ENCODE peak calls at places on chromosomes 12 and 14, in ten cellular contexts. M is body of pancreas, H is cardiac muscle cell, J is lung, R is left ventricle myocardium inferior, S is pancreas, W is IMR-90, B is esophagus squamous epithelium, N is BE2C, L is K562. F is an unnamed sample. For H3K4me1, the result is how much of the 10 kb centered on the place peaks cover.

GRCh38 chr14:72611506-72611905 is 282.4 kb downstream of the DPF3 start:
- DNase-seq in M (no peak), H (no peak), J (no peak), R (no peak), S (no peak), W (no peak), B (no peak), N (no peak), L (no peak), F (no peak)

GRCh38 chr14:70269582-70269981 is 80.8 kb upstream of the SLC8A3 start:
- DNase-seq in M (no peak), H (no peak), J (no peak), R (no peak), S (no peak), W (no peak), B (no peak), N (no peak), L (no peak), F (no peak)

GRCh38 chr12:15701212-15701611 is 88.0 kb downstream of the EPS8 start:
- DNase-seq in M (no peak), H (no peak), J (no peak), R (no peak), S (no peak), W (peak), B (no peak), N (no peak), L (no peak), F (no peak)

GRCh38 chr12:75177997-75178396 is 31.6 kb downstream of the KCNC2 start:
- DNase-seq in M (no peak), H (no peak), J (no peak), R (no peak), S (no peak), W (peak), B (no peak), N (no peak), L (no peak), F (peak)

GRCh38 chr14:21258194-21258888 is 10.9 kb downstream of the HNRNPC start:
- DNase-seq in M (no peak), H (no peak), J (no peak), R (no peak), S (no peak), W (no peak), B (no peak), N (no peak), L (no peak), F (no peak)

GRCh38 chr12:91633734-91634357 is 451.2 kb upstream of the DCN start:
- DNase-seq in M (no peak), H (no peak), J (no peak), R (no peak), S (no peak), W (no peak), B (no peak), N (no peak), L (peak), F (no peak)

GRCh38 chr12:43882578-43883178 is 46.8 kb downstream of the TMEM117 start:
- DNase-seq in M (no peak), H (peak), J (no peak), R (no peak), S (peak), W (peak), B (no peak), N (peak), L (peak), F (no peak)

GRCh38 chr12:32134144-32134888 is 27.7 kb downstream of the BICD1 start:
- DNase-seq in M (no peak), H (no peak), J (no peak), R (no peak), S (no peak), W (peak), B (no peak), N (peak), L (no peak), F (no peak)

GRCh38 chr12:56723889-56724659 is 1.0 kb downstream of the NACA start:
- DNase-seq in M (peak), H (peak), J (peak), R (peak), S (peak), W (peak), B (no peak), N (peak), L (peak), F (no peak)

GRCh38 chr14:37279818-37280217 is 82.1 kb downstream of the MIPOL1 start:
- DNase-seq in M (no peak), H (no peak), J (no peak), R (no peak), S (no peak), W (no peak), B (no peak), N (no peak), L (no peak), F (no peak)

GRCh38 chr12:6096527-6096926 is 27.9 kb downstream of the VWF start:
- DNase-seq in M (no peak), H (no peak), J (no peak), R (no peak), S (no peak), W (no peak), B (no peak), N (no peak), L (no peak), F (no peak)

GRCh38 chr12:1855241-1855640 is 34.9 kb downstream of the LRTM2 start:
- DNase-seq in M (no peak), H (no peak), J (no peak), R (no peak), S (no peak), W (peak), B (no peak), N (no peak), L (no peak), F (no peak)

GRCh38 chr12:76085159-76085868 is 829 bp upstream of the NAP1L1 start:
- DNase-seq in M (no peak), H (peak), J (no peak), R (no peak), S (no peak), W (peak), B (no peak), N (no peak), L (peak), F (peak)

GRCh38 chr14:53356361-53357150 is 203.4 kb upstream of the DDHD1 start:
- DNase-seq in M (no peak), H (no peak), J (no peak), R (no peak), S (no peak), W (peak), B (no peak), N (no peak), L (no peak), F (no peak)

GRCh38 chr14:51209457-51209856 is 30.6 kb upstream of the TMX1 start:
- DNase-seq in M (no peak), H (no peak), J (no peak), R (no peak), S (no peak), W (no peak), B (no peak), N (peak), L (no peak), F (no peak)

GRCh38 chr12:28489256-28489655 is 299.0 kb downstream of the CCDC91 start:
- DNase-seq in M (no peak), H (no peak), J (no peak), R (no peak), S (no peak), W (peak), B (no peak), N (no peak), L (no peak), F (no peak)

GRCh38 chr12:11822071-11822818 is 172.8 kb downstream of the ETV6 start:
- DNase-seq in M (peak), H (no peak), J (no peak), R (no peak), S (no peak), W (peak), B (no peak), N (no peak), L (no peak), F (no peak)

GRCh38 chr12:104687823-104688573 is 231.2 kb downstream of the CHST11 start:
- DNase-seq in M (no peak), H (no peak), J (no peak), R (no peak), S (no peak), W (no peak), B (no peak), N (no peak), L (no peak), F (no peak)

GRCh38 chr14:72049462-72049861 is 117.2 kb downstream of the RGS6 start:
- DNase-seq in M (no peak), H (no peak), J (no peak), R (no peak), S (no peak), W (no peak), B (no peak), N (no peak), L (no peak), F (no peak)

GRCh38 chr14:100076630-100077029 is 11.4 kb downstream of the EVL start:
- DNase-seq in M (no peak), H (no peak), J (no peak), R (peak), S (no peak), W (peak), B (no peak), N (no peak), L (peak), F (peak)

GRCh38 chr14:96805906-96806305 is 8.7 kb downstream of the VRK1 start:
- DNase-seq in M (no peak), H (no peak), J (no peak), R (peak), S (no peak), W (no peak), B (no peak), N (no peak), L (no peak), F (no peak)

GRCh38 chr12:42987216-42987631 is 397.7 kb upstream of the PRICKLE1 start:
- DNase-seq in M (no peak), H (no peak), J (no peak), R (no peak), S (no peak), W (no peak), B (no peak), N (peak), L (no peak), F (no peak)

GRCh38 chr14:55336161-55336560 is 64.9 kb downstream of the FBXO34 start:
- DNase-seq in M (no peak), H (no peak), J (no peak), R (no peak), S (no peak), W (no peak), B (no peak), N (no peak), L (no peak), F (no peak)

GRCh38 chr14:55336691-55337090 is 65.5 kb downstream of the FBXO34 start:
- DNase-seq in M (no peak), H (no peak), J (no peak), R (no peak), S (no peak), W (no peak), B (no peak), N (no peak), L (no peak), F (no peak)

GRCh38 chr14:55332654-55333570 is 61.7 kb downstream of the FBXO34 start:
- DNase-seq in M (no peak), H (no peak), J (no peak), R (no peak), S (no peak), W (peak), B (no peak), N (no peak), L (peak), F (no peak)

GRCh38 chr14:55329999-55330710 is 58.9 kb downstream of the FBXO34 start:
- DNase-seq in M (no peak), H (no peak), J (no peak), R (no peak), S (no peak), W (peak), B (no peak), N (no peak), L (no peak), F (peak)

GRCh38 chr14:55333785-55334485 is 62.7 kb downstream of the FBXO34 start:
- DNase-seq in M (no peak), H (no peak), J (no peak), R (no peak), S (no peak), W (peak), B (no peak), N (no peak), L (no peak), F (no peak)
- H3K4me1 ChIP-seq in M (under half), H (under half), J (under half), R (half or more), S (under half), W (under half), B (half or more), N (under half), L (under half), F (under half)

DNA sequence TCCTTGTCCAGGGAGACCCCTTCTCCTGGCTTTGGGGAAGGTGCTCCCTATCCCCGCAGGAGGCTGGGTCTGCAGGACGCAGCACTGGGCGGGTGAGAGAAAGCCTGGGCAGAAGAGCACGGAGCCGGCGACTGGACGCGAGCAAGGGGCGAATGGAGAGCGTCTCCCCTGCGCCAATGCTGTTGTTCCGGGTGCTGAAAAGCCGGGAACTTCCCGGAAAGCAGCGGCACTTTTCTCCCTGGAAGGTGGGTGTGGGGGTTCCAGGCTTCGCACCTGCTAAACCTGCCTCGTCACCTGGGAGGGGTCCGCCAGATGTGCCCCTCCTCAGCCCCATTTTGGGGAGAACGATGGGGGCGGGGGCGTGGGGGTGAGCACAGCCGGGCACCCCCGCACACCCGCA is 417.1 kb upstream of the TMTC1 start:
- DNase-seq in M (peak), H (peak), J (no peak), R (no peak), S (no peak), W (no peak), B (no peak), N (no peak), L (no peak), F (peak)
- H3K4me3 ChIP-seq in M (no peak), H (peak), J (no peak), R (peak), S (no peak), W (no peak), B (peak), N (no peak), L (no peak), F (no peak)

DNA sequence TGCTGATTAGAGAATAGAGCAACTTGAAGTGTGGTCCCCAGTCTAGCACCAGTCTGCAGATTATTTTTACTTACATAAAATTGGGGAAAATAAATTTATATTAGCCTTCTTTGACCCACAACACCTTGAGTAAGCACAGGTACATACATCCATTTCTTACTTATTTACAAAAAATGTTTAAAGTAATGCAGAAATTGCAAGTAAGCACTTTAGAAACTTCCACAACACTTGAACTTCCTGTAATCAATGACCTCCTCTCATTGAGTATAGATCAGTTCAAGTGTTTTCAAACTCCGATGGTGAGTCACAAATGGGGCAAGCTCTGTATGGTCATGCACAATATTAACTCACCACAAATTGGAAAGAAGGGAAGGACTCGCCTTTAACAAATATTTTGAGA is 83.3 kb downstream of the KIF21A start:
- DNase-seq in M (no peak), H (no peak), J (no peak), R (no peak), S (no peak), W (no peak), B (no peak), N (no peak), L (no peak), F (peak)
- TF ChIP-seq CTCF in M (no peak), H (no peak), J (no peak), R (no peak), S (no peak), W (no peak), B (no peak), N (no peak), L (no peak), F (no peak)

GRCh38 chr14:81474685-81475324 is 58.8 kb downstream of the SEL1L start:
- DNase-seq in M (no peak), H (no peak), J (no peak), R (no peak), S (no peak), W (no peak), B (no peak), N (no peak), L (no peak), F (no peak)
- H3K4me1 ChIP-seq in M (under half), H (under half), J (under half), R (under half), S (under half), W (under half), B (under half), N (under half), L (under half), F (under half)

DNA sequence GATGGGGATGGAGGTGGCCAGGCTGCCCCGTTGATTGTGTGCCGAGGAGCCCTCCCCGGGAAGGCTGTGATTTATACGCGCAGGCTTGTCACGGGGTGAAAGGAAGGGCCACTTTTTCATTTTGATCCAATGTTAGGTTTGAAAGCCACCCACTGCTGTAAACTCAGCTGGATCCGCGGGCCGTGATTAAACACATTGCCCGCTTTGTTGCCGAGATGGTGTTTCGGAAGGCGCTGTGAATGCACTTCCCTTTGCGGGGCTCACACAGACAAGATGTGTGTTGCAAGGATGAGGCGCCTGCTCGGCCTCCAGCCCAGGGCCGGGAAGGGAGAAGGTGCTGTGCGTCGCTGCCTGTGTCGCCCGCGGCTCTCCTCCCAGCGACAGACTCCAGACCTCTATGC is 98.9 kb downstream of the TMEM132C start:
- DNase-seq in M (no peak), H (peak), J (no peak), R (no peak), S (no peak), W (no peak), B (no peak), N (no peak), L (no peak), F (no peak)
- H3K4me3 ChIP-seq in M (no peak), H (peak), J (no peak), R (peak), S (no peak), W (no peak), B (peak), N (no peak), L (no peak), F (no peak)

GRCh38 chr14:103770902-103771301 is 55.3 kb downstream of the ZFYVE21 start:
- DNase-seq in M (no peak), H (no peak), J (no peak), R (no peak), S (no peak), W (no peak), B (no peak), N (no peak), L (no peak), F (no peak)
- TF ChIP-seq CTCF in M (no peak), H (no peak), J (no peak), R (no peak), S (no peak), W (no peak), B (no peak), N (peak), L (peak), F (no peak)

DNA sequence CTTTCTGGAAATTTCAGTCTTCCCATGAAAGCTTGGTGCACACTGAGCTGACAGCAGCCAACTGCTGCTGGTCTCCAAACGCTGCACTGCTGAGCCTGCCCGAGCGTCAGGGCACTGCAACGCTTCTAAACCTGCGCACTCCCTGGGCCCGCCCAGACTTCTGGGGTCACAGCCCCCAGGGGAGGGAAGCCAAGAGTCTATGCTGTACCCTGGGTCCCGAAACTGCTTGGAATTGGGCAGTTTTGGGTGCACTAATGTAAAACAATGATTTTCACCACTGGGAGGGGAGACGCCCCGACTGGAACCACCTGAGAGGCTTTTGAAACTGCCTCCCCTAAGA is 32.0 kb downstream of the CCDC92 start:
- DNase-seq in M (no peak), H (no peak), J (no peak), R (no peak), S (no peak), W (no peak), B (no peak), N (no peak), L (no peak), F (no peak)
- H3K4me1 ChIP-seq in M (under half), H (under half), J (under half), R (under half), S (under half), W (under half), B (under half), N (under half), L (under half), F (under half)

F was measured in osteoblast.